ENCODE peak calls at places on chromosomes 4 and X, in seven cellular contexts. C is coronary artery, H is astrocyte, Z is vagina, B is IMR-90, Y is bronchial epithelial cell, U is ovary. I is an unnamed sample.

GRCh38 chrX:9163153-9163790 is 129.3 kb upstream of the FAM9B start:
- DNase-seq in C (no peak), H (peak), Z (no peak), B (peak), Y (peak), U (no peak), I (no peak)

GRCh38 chr4:52937829-52938228 is 75.7 kb downstream of the RASL11B start:
- DNase-seq in C (no peak), H (no peak), Z (no peak), B (no peak), Y (peak), U (no peak), I (no peak)

GRCh38 chr4:6308890-6309643 is 39.4 kb downstream of the WFS1 start:
- DNase-seq in C (no peak), H (no peak), Z (no peak), B (no peak), Y (no peak), U (peak), I (no peak)

GRCh38 chr4:11791808-11792207 is 363.1 kb upstream of the HS3ST1 start:
- DNase-seq in C (no peak), H (no peak), Z (no peak), B (no peak), Y (no peak), U (no peak), I (no peak)

GRCh38 chrX:35722128-35722527 is 76.0 kb upstream of the MAGEB16 start:
- DNase-seq in C (no peak), H (no peak), Z (no peak), B (no peak), Y (no peak), U (no peak), I (no peak)

GRCh38 chrX:10077425-10078188 is 79.2 kb upstream of the CLCN4 start:
- DNase-seq in C (no peak), H (peak), Z (no peak), B (peak), Y (peak), U (no peak), I (no peak)

GRCh38 chr4:28772066-28772465 is 1911.4 kb downstream of the STIM2 start:
- DNase-seq in C (no peak), H (peak), Z (no peak), B (peak), Y (peak), U (no peak), I (peak)

GRCh38 chrX:19889582-19890342 is 2.4 kb upstream of the SH3KBP1 start:
- DNase-seq in C (no peak), H (peak), Z (no peak), B (peak), Y (peak), U (no peak), I (no peak)

GRCh38 chr4:84401669-84402068 is 97.4 kb downstream of the NKX6-1 start:
- DNase-seq in C (no peak), H (no peak), Z (no peak), B (no peak), Y (no peak), U (no peak), I (no peak)

GRCh38 chr4:112266823-112267222 is 18.9 kb downstream of the TIFA start:
- DNase-seq in C (no peak), H (peak), Z (no peak), B (peak), Y (no peak), U (no peak), I (no peak)

GRCh38 chr4:157444014-157444413 is 223.5 kb downstream of the GRIA2 start:
- DNase-seq in C (no peak), H (no peak), Z (no peak), B (no peak), Y (no peak), U (no peak), I (no peak)

GRCh38 chr4:112916868-112917267 is 132.6 kb upstream of the ANK2 start:
- DNase-seq in C (no peak), H (peak), Z (no peak), B (peak), Y (peak), U (no peak), I (no peak)

GRCh38 chrX:148574247-148574973 is 74.0 kb downstream of the AFF2 start:
- DNase-seq in C (no peak), H (peak), Z (no peak), B (no peak), Y (peak), U (no peak), I (no peak)

GRCh38 chrX:150899191-150899757 is 806 bp upstream of the CD99L2 start:
- DNase-seq in C (peak), H (peak), Z (no peak), B (peak), Y (peak), U (peak), I (no peak)

GRCh38 chrX:40099046-40099968 is 1.5 kb upstream of the BCOR start:
- DNase-seq in C (no peak), H (no peak), Z (no peak), B (no peak), Y (no peak), U (peak), I (no peak)

GRCh38 chrX:134369576-134369975 is 90.4 kb upstream of the HPRT1 start:
- DNase-seq in C (no peak), H (no peak), Z (no peak), B (no peak), Y (no peak), U (no peak), I (no peak)

GRCh38 chr4:24978291-24979072 is 52.3 kb downstream of the LGI2 start:
- DNase-seq in C (no peak), H (no peak), Z (peak), B (no peak), Y (no peak), U (no peak), I (no peak)

GRCh38 chr4:53605783-53606182 is 14.5 kb upstream of the LNX1 start:
- DNase-seq in C (no peak), H (peak), Z (no peak), B (peak), Y (no peak), U (no peak), I (no peak)

GRCh38 chrX:124392794-124393193 is 46.4 kb downstream of the SH2D1A start:
- DNase-seq in C (no peak), H (no peak), Z (no peak), B (no peak), Y (no peak), U (no peak), I (no peak)

GRCh38 chr4:184362338-184362737 is 112.0 kb downstream of the IRF2 start:
- DNase-seq in C (no peak), H (peak), Z (no peak), B (no peak), Y (peak), U (no peak), I (no peak)

GRCh38 chr4:14871676-14872430 is 130.4 kb upstream of the CPEB2 start:
- DNase-seq in C (no peak), H (no peak), Z (no peak), B (no peak), Y (peak), U (no peak), I (no peak)

GRCh38 chr4:3830774-3831528 is 64.8 kb downstream of the ADRA2C start:
- DNase-seq in C (no peak), H (no peak), Z (no peak), B (no peak), Y (no peak), U (no peak), I (no peak)

GRCh38 chr4:77308843-77309242 is 151.8 kb downstream of the CCNG2 start:
- DNase-seq in C (no peak), H (peak), Z (no peak), B (peak), Y (peak), U (no peak), I (no peak)

GRCh38 chr4:2794707-2795557 is 2.0 kb downstream of the SH3BP2 start:
- DNase-seq in C (peak), H (peak), Z (no peak), B (peak), Y (peak), U (peak), I (no peak)

GRCh38 chr4:76854858-76855257 is 43.1 kb downstream of the SOWAHB start:
- DNase-seq in C (no peak), H (no peak), Z (no peak), B (no peak), Y (no peak), U (no peak), I (no peak)

GRCh38 chr4:14726441-14727405 is 275.6 kb upstream of the CPEB2 start:
- DNase-seq in C (no peak), H (peak), Z (no peak), B (peak), Y (peak), U (no peak), I (peak)

GRCh38 chr4:183469327-183469726 is 24.9 kb downstream of the CDKN2AIP start:
- DNase-seq in C (no peak), H (no peak), Z (no peak), B (no peak), Y (no peak), U (no peak), I (no peak)

GRCh38 chrX:2708016-2708415 is 16.9 kb downstream of the CD99 start:
- DNase-seq in C (no peak), H (no peak), Z (no peak), B (no peak), Y (peak), U (no peak), I (no peak)

GRCh38 chrX:2707334-2707760 is 16.3 kb downstream of the CD99 start:
- DNase-seq in C (no peak), H (peak), Z (no peak), B (peak), Y (peak), U (no peak), I (no peak)

GRCh38 chrX:2710496-2710895 is 19.4 kb downstream of the CD99 start:
- DNase-seq in C (no peak), H (no peak), Z (no peak), B (no peak), Y (peak), U (no peak), I (no peak)

GRCh38 chrX:2710041-2710471 is 19.0 kb downstream of the CD99 start:
- DNase-seq in C (no peak), H (peak), Z (no peak), B (peak), Y (peak), U (no peak), I (no peak)

GRCh38 chrX:2708601-2709200 is 17.6 kb downstream of the CD99 start:
- DNase-seq in C (no peak), H (no peak), Z (no peak), B (no peak), Y (no peak), U (no peak), I (no peak)
- H3K4me3 ChIP-seq in C (no peak), H (no peak), Z (no peak), B (no peak), Y (no peak), U (no peak), I (no peak)

GRCh38 chr4:95637047-95637600 is 88.4 kb upstream of the UNC5C start:
- DNase-seq in C (no peak), H (peak), Z (no peak), B (no peak), Y (peak), U (no peak), I (no peak)
- TF ChIP-seq CTCF in C (no peak), H (peak), Z (no peak), B (no peak), Y (peak), U (no peak), I (peak)

DNA sequence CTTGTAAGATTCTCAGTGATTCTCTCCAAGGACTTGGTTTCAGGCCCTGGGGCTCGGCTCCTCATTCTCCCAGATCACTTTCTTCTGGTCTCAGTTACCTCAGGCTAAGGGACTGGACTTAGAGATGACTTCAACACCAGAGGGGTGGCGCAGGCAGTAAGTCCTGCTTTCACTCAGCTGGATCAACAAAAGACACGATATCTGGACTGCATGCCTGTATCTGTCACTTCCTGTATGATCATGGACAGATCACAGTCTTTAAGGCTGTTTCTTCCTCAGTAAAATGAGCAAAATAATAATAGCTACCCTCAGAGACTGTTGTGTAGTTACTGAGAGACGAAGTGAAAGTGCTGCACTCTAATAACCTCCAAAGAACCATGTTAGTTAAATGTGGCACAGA is 19.5 kb upstream of the CXCR3 start:
- DNase-seq in C (no peak), H (peak), Z (no peak), B (peak), Y (peak), U (no peak), I (no peak)
- H3K4me3 ChIP-seq in C (peak), H (no peak), Z (no peak), B (peak), Y (no peak), U (no peak), I (no peak)

DNA sequence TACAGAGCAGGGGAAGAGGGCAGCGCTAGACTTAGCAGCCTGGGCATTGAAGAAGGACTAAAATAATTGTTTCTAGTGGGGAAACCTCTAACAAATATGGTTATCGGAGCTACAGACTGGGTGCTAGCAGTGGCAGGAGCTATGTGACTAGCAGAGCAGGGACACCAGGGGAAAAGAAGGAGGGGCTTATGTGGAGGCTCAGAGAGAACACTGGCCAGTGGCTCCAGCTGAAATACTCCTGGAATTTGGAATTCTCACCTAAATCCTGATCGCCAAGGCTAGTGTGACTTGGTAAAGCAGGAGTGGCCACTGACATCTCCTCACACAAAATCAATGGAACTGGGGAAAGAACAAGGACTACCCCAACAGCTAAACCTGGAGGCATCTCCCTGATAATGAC is 2.0 kb downstream of the TAPT1 start:
- DNase-seq in C (no peak), H (no peak), Z (no peak), B (no peak), Y (no peak), U (no peak), I (no peak)
- TF ChIP-seq CTCF in C (no peak), H (no peak), Z (no peak), B (no peak), Y (no peak), U (no peak), I (no peak)

DNA sequence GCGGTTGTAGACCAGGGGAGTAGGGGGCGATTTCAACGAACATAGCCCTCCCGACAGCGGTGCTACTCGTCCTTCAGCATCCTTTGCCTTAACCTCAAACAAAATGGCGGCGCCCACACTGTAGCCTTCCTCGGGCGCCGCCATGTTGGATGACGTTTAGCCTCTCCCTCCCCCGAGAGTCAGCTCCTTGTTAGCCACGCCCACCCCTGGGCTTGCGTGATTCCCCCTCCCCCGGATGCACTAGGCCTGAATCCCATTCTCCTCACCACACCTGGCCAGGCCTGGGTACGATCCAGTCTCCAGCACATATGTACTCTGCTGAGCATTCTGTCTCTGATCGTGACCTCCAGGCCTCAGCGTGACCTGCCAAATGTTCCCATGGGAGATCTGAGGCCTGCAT is 49.0 kb upstream of the ZNF157 start:
- DNase-seq in C (no peak), H (peak), Z (no peak), B (peak), Y (peak), U (peak), I (no peak)
- H3K4me3 ChIP-seq in C (no peak), H (no peak), Z (no peak), B (no peak), Y (no peak), U (no peak), I (no peak)

I was measured in retinal pigment epithelial cell.